ENCODE peak calls at places on chromosomes 4 and X, in five cellular contexts. E is progenitor cell of endocrine pancreas; C is CD8-positive, alpha-beta memory T cell; S is iris pigment epithelial cell; D is erythroblast. U is an unnamed sample.

GRCh38 chr4:86453044-86453501 is 93.2 kb upstream of the MAPK10 start:
- DNase-seq in E (no peak), C (no peak), S (peak; percentile 15), D (no peak), U (no peak)

GRCh38 chrX:9562851-9563250 is 98.0 kb downstream of the TBL1X start:
- DNase-seq in E (no peak), C (no peak), S (peak; percentile 95), D (no peak), U (peak; percentile 88)

GRCh38 chr4:82618321-82618720 is 56.5 kb upstream of the TMEM150C start:
- DNase-seq in E (no peak), C (no peak), S (peak; percentile 5), D (no peak), U (no peak)

GRCh38 chr4:150588341-150588740 is 6.4 kb downstream of the MAB21L2 start:
- DNase-seq in E (no peak), C (no peak), S (no peak), D (no peak), U (no peak)

GRCh38 chr4:126794363-126794762 is 838.4 kb upstream of the INTU start:
- DNase-seq in E (no peak), C (no peak), S (peak; percentile 89), D (no peak), U (no peak)

GRCh38 chrX:49153467-49153866 is 9.1 kb upstream of the MAGIX start:
- DNase-seq in E (no peak), C (no peak), S (no peak), D (no peak), U (no peak)

GRCh38 chrX:108130889-108131288 is 39.3 kb downstream of the ATG4A start:
- DNase-seq in E (no peak), C (no peak), S (no peak), D (no peak), U (no peak)

GRCh38 chr4:74598611-74599325 is 153.8 kb downstream of the AREG start:
- DNase-seq in E (no peak), C (no peak), S (peak; percentile 45), D (no peak), U (no peak)

GRCh38 chrX:9928083-9928482 is 39.1 kb upstream of the CLDN34 start:
- DNase-seq in E (no peak), C (no peak), S (no peak), D (no peak), U (no peak)

GRCh38 chr4:25635501-25635900 is 20.1 kb upstream of the SLC34A2 start:
- DNase-seq in E (no peak), C (no peak), S (no peak), D (no peak), U (no peak)

GRCh38 chrX:9566150-9566621 is 101.3 kb downstream of the TBL1X start:
- DNase-seq in E (no peak), C (no peak), S (peak; percentile 89), D (peak; percentile 1), U (peak; percentile 85)

GRCh38 chrX:11557120-11557519 is 108.6 kb downstream of the ARHGAP6 start:
- DNase-seq in E (no peak), C (no peak), S (peak; percentile 78), D (no peak), U (peak; percentile 45)

GRCh38 chr4:55386840-55387239 is 8.9 kb upstream of the TMEM165 start:
- DNase-seq in E (no peak), C (no peak), S (no peak), D (peak; percentile 74), U (no peak)

GRCh38 chrX:72126539-72127140 is 5.1 kb downstream of the RTL5 start:
- DNase-seq in E (peak; percentile 64), C (peak; percentile 69), S (peak; percentile 71), D (peak; percentile 87), U (peak; percentile 83)

GRCh38 chrX:136725446-136726104 is 55.2 kb downstream of the ARHGEF6 start:
- DNase-seq in E (no peak), C (no peak), S (peak; percentile 62), D (no peak), U (peak; percentile 54)

GRCh38 chr4:54100607-54101189 is 735 bp downstream of the GSX2 start:
- DNase-seq in E (no peak), C (no peak), S (no peak), D (no peak), U (no peak)

GRCh38 chrX:54238588-54238987 is 55.5 kb upstream of the FAM120C start:
- DNase-seq in E (no peak), C (no peak), S (no peak), D (no peak), U (no peak)

GRCh38 chrX:150446151-150446550 is 83.0 kb downstream of the MAMLD1 start:
- DNase-seq in E (no peak), C (no peak), S (no peak), D (no peak), U (no peak)

U was measured in brain microvascular endothelial cell.